ENCODE peak calls at places on chromosomes 11 and 22, in seven cellular contexts. W is NCI-H774; T is HTR-8/SVneo; X is NCI-H345; L is activated naive CD8-positive, alpha-beta T cell treated with anti-CD3 and anti-CD28 coated beads for 36 hours; Y is posterior cingulate gyrus; M is stimulated activated CD8-positive, alpha-beta memory T cell treated with anti-CD3 and anti-CD28 coated beads, Interleukin-4, amount 100 ng/mL, for 4 hours. A is an unnamed sample.

GRCh38 chr22:37427128-37427710 is at the start of gene ELFN2:
- DNase-seq in W (no peak), T (peak; percentile 18), X (no peak), L (no peak), Y (peak; percentile 52), M (no peak), A (no peak)

GRCh38 chr11:1478011-1478410 is 8.6 kb downstream of the MOB2 start:
- DNase-seq in W (no peak), T (no peak), X (no peak), L (no peak), Y (no peak), M (no peak), A (no peak)

GRCh38 chr11:33515347-33515746 is 185.3 kb downstream of the C11orf91 start:
- DNase-seq in W (no peak), T (no peak), X (no peak), L (no peak), Y (no peak), M (no peak), A (no peak)

GRCh38 chr11:31816467-31817053 is 5.4 kb upstream of the PAX6 start:
- DNase-seq in W (no peak), T (no peak), X (no peak), L (no peak), Y (no peak), M (no peak), A (no peak)

GRCh38 chr11:34327804-34328631 is 29.8 kb downstream of the ABTB2 start:
- DNase-seq in W (no peak), T (no peak), X (no peak), L (no peak), Y (peak; percentile 18), M (no peak), A (no peak)

GRCh38 chr11:40140560-40140959 is 1318.9 kb downstream of the LRRC4C start:
- DNase-seq in W (no peak), T (no peak), X (no peak), L (no peak), Y (no peak), M (no peak), A (no peak)

GRCh38 chr11:131762346-131763110 is 392.1 kb downstream of the NTM start:
- DNase-seq in W (no peak), T (no peak), X (no peak), L (no peak), Y (peak; percentile 59), M (no peak), A (no peak)

GRCh38 chr11:7977251-7977917 is 9.8 kb upstream of the EIF3F start:
- DNase-seq in W (no peak), T (peak; percentile 49), X (no peak), L (no peak), Y (no peak), M (no peak), A (peak; percentile 57)

GRCh38 chr11:47768090-47768620 is 1.0 kb upstream of the FNBP4 start:
- DNase-seq in W (peak; percentile 69), T (peak; percentile 81), X (peak; percentile 84), L (peak; percentile 49), Y (peak; percentile 64), M (no peak), A (peak; percentile 45)

GRCh38 chr11:72989727-72990126 is 152.4 kb downstream of the FCHSD2 start:
- DNase-seq in W (no peak), T (no peak), X (no peak), L (no peak), Y (no peak), M (no peak), A (no peak)

GRCh38 chr11:105937738-105938137 is 84.3 kb downstream of the MSANTD4 start:
- DNase-seq in W (no peak), T (no peak), X (no peak), L (no peak), Y (no peak), M (no peak), A (no peak)

GRCh38 chr22:25008666-25009065 is 56.1 kb downstream of the KIAA1671 start:
- DNase-seq in W (no peak), T (no peak), X (peak; percentile 15), L (no peak), Y (no peak), M (no peak), A (no peak)

GRCh38 chr11:9615031-9615451 is 41.6 kb downstream of the WEE1 start:
- DNase-seq in W (no peak), T (no peak), X (no peak), L (peak; percentile 19), Y (no peak), M (no peak), A (no peak)

GRCh38 chr22:37162221-37163095 is 12.7 kb upstream of the IL2RB start:
- DNase-seq in W (no peak), T (no peak), X (no peak), L (peak; percentile 81), Y (no peak), M (peak; percentile 66), A (no peak)

GRCh38 chr11:2212411-2213251 is 41.0 kb upstream of the TH start:
- DNase-seq in W (no peak), T (no peak), X (no peak), L (no peak), Y (no peak), M (no peak), A (no peak)

GRCh38 chr11:128835741-128836410 is 31.2 kb downstream of the KCNJ1 start:
- DNase-seq in W (no peak), T (no peak), X (no peak), L (no peak), Y (no peak), M (no peak), A (no peak)

GRCh38 chr11:65897020-65897471 is 3.1 kb downstream of the FOSL1 start:
- DNase-seq in W (no peak), T (no peak), X (no peak), L (no peak), Y (no peak), M (no peak), A (no peak)

GRCh38 chr22:37564111-37564711 is 3.9 kb downstream of the CDC42EP1 start:
- DNase-seq in W (no peak), T (no peak), X (no peak), L (no peak), Y (no peak), M (no peak), A (no peak)

GRCh38 chr11:100687630-100688395 is 725 bp downstream of the ARHGAP42 start:
- DNase-seq in W (peak; percentile 13), T (peak; percentile 87), X (peak; percentile 25), L (peak; percentile 12), Y (peak; percentile 9), M (no peak), A (peak; percentile 57)

GRCh38 chr11:78392854-78393253 is 24.8 kb downstream of the GAB2 start:
- DNase-seq in W (no peak), T (no peak), X (no peak), L (no peak), Y (no peak), M (no peak), A (no peak)

GRCh38 chr11:97502201-97502600 is 1112.4 kb downstream of the JRKL start:
- DNase-seq in W (no peak), T (no peak), X (no peak), L (no peak), Y (no peak), M (no peak), A (no peak)

GRCh38 chr11:30165652-30166051 is 65.2 kb upstream of the FSHB start:
- DNase-seq in W (no peak), T (no peak), X (no peak), L (no peak), Y (no peak), M (no peak), A (no peak)

GRCh38 chr11:61534025-61534900 is 25.7 kb downstream of the LRRC10B start:
- DNase-seq in W (peak; percentile 61), T (no peak), X (peak; percentile 26), L (no peak), Y (no peak), M (no peak), A (no peak)

GRCh38 chr22:30695351-30695762 is 683 bp downstream of the OSBP2 start:
- DNase-seq in W (no peak), T (no peak), X (no peak), L (no peak), Y (no peak), M (no peak), A (no peak)

GRCh38 chr22:41822289-41823057 is 10.4 kb upstream of the SREBF2 start:
- DNase-seq in W (peak; percentile 35), T (peak; percentile 41), X (peak; percentile 32), L (peak; percentile 50), Y (no peak), M (no peak), A (peak; percentile 65)

GRCh38 chr11:59680287-59681154 is 11.7 kb upstream of the PATL1 start:
- DNase-seq in W (peak; percentile 41), T (peak; percentile 75), X (peak; percentile 55), L (peak; percentile 41), Y (peak; percentile 5), M (peak; percentile 14), A (peak; percentile 86)

GRCh38 chr11:76637491-76638266 is 32.9 kb downstream of the LRRC32 start:
- DNase-seq in W (no peak), T (no peak), X (no peak), L (no peak), Y (no peak), M (no peak), A (no peak)

GRCh38 chr11:86719781-86720463 is 47.5 kb upstream of the ME3 start:
- DNase-seq in W (no peak), T (peak; percentile 84), X (no peak), L (no peak), Y (no peak), M (no peak), A (no peak)

GRCh38 chr11:73272680-73273038 is 521 bp downstream of the P2RY6 start:
- DNase-seq in W (no peak), T (no peak), X (no peak), L (no peak), Y (no peak), M (no peak), A (no peak)

GRCh38 chr22:22595001-22595835 is 36.2 kb upstream of the PRAME start:
- DNase-seq in W (no peak), T (no peak), X (no peak), L (no peak), Y (no peak), M (no peak), A (no peak)

A was measured in erythroblast.